ENCODE peak calls at places on chromosomes 16 and 17, in six cellular contexts. A, E, I, B, M and C are unnamed samples.

GRCh38 chr17:41116292-41116691 is 1.9 kb downstream of the KRTAP4-11 start:
- DNase-seq in E (no peak), M (no peak), A (no peak), B (no peak), I (no peak), C (no peak)

GRCh38 chr16:84313921-84314320 is 19.2 kb downstream of the WFDC1 start:
- DNase-seq in E (no peak), B (no peak), I (no peak), M (no peak), A (no peak), C (no peak)

GRCh38 chr16:13999895-14000425 is 71.2 kb upstream of the MRTFB start:
- DNase-seq in B (no peak), M (no peak), I (peak), E (no peak), A (no peak), C (no peak)

GRCh38 chr16:88686439-88687253 is at the start of gene SNAI3:
- DNase-seq in B (peak), A (peak), E (peak), M (no peak), I (peak), C (peak)

GRCh38 chr16:85286970-85287814 is 174.9 kb upstream of the CIBAR2 start:
- DNase-seq in I (peak), M (no peak), B (no peak), E (no peak), A (no peak), C (no peak)

GRCh38 chr17:63698886-63699637 is 863 bp downstream of the LIMD2 start:
- DNase-seq in E (peak), B (no peak), M (peak), I (no peak), A (peak), C (peak)

GRCh38 chr16:69610356-69610755 is 44.6 kb downstream of the NFAT5 start:
- DNase-seq in B (no peak), E (no peak), A (no peak), I (no peak), M (no peak), C (no peak)

GRCh38 chr17:39229274-39229913 is 3.6 kb upstream of the STAC2 start:
- DNase-seq in E (no peak), B (no peak), I (no peak), M (no peak), A (no peak), C (no peak)

GRCh38 chr17:5705081-5705875 is 121.0 kb upstream of the NLRP1 start:
- DNase-seq in E (no peak), B (no peak), A (peak), M (no peak), I (peak), C (no peak)

GRCh38 chr17:29172589-29172988 is 7.6 kb downstream of the MYO18A start:
- DNase-seq in B (no peak), E (no peak), A (no peak), M (no peak), I (peak), C (no peak)

GRCh38 chr17:7548585-7549400 is at the start of gene TNFSF12:
- DNase-seq in B (no peak), M (no peak), I (peak), A (peak), E (no peak), C (no peak)

GRCh38 chr17:74924250-74924948 is at the start of gene OTOP2:
- DNase-seq in E (no peak), B (no peak), I (no peak), A (peak), M (no peak), C (no peak)

GRCh38 chr17:73956169-73956568 is 247.3 kb upstream of the RPL38 start:
- DNase-seq in M (no peak), E (no peak), A (no peak), I (no peak), B (no peak), C (no peak)

GRCh38 chr16:74760007-74760767 is 14.4 kb downstream of the FA2H start:
- DNase-seq in M (no peak), B (no peak), E (no peak), I (no peak), A (no peak), C (no peak)

GRCh38 chr16:2968738-2969544 is at the start of gene PAQR4:
- DNase-seq in M (peak), B (peak), E (peak), I (peak), A (peak), C (peak)

GRCh38 chr16:86432691-86433090 is 77.6 kb upstream of the FOXF1 start:
- DNase-seq in B (no peak), M (no peak), I (no peak), E (no peak), A (no peak), C (no peak)

GRCh38 chr16:88888057-88888777 is 21.8 kb upstream of the PABPN1L start:
- DNase-seq in I (no peak), B (no peak), A (no peak), M (peak), E (no peak), C (no peak)

GRCh38 chr16:50025544-50025931 is 513 bp downstream of the CNEP1R1 start:
- DNase-seq in I (peak), M (no peak), A (no peak), B (no peak), E (peak), C (no peak)

GRCh38 chr17:51590071-51590470 is 329.7 kb downstream of the UTP18 start:
- DNase-seq in I (no peak), E (no peak), A (no peak), M (no peak), B (no peak), C (no peak)

GRCh38 chr16:29881050-29881449 is 18.0 kb upstream of the CDIPT start:
- DNase-seq in E (peak), M (no peak), I (no peak), B (no peak), A (no peak), C (no peak)

GRCh38 chr16:70749006-70749678 is 51.8 kb downstream of the VAC14 start:
- DNase-seq in A (no peak), M (no peak), E (no peak), I (no peak), B (no peak), C (no peak)

GRCh38 chr16:557463-558297 is 2.5 kb upstream of the PRR35 start:
- DNase-seq in A (no peak), M (no peak), B (no peak), E (no peak), I (no peak), C (no peak)

GRCh38 chr16:556479-557173 is 3.6 kb upstream of the PRR35 start:
- DNase-seq in B (no peak), E (no peak), I (no peak), M (no peak), A (no peak), C (no peak)

GRCh38 chr16:554297-554621 is 5.9 kb upstream of the PRR35 start:
- DNase-seq in M (no peak), E (peak), I (no peak), B (no peak), A (no peak), C (no peak)

GRCh38 chr16:554640-555413 is 5.4 kb upstream of the PRR35 start:
- DNase-seq in A (no peak), M (no peak), I (no peak), E (no peak), B (no peak), C (no peak)

GRCh38 chr16:555528-556478 is 4.4 kb upstream of the PRR35 start:
- DNase-seq in M (no peak), E (no peak), A (no peak), B (no peak), I (no peak), C (no peak)
- TF ChIP-seq ATF3 in M (no peak), E (no peak), A (no peak), B (no peak), I (no peak), C (no peak)

GRCh38 chr17:66214893-66215528 is 14.2 kb downstream of the APOH start:
- DNase-seq in M (no peak), B (no peak), I (no peak), E (no peak), A (no peak), C (no peak)
- TF ChIP-seq MAX in M (no peak), B (no peak), I (no peak), E (no peak), A (no peak), C (no peak)

GRCh38 chr17:66746736-66747135 is 88.2 kb upstream of the CACNG5 start:
- DNase-seq in E (no peak), A (no peak), M (no peak), B (no peak), I (no peak), C (no peak)

GRCh38 chr17:66749217-66749832 is 85.6 kb upstream of the CACNG5 start:
- DNase-seq in B (no peak), I (no peak), E (no peak), M (no peak), A (no peak), C (no peak)

GRCh38 chr17:66748578-66748977 is 86.3 kb upstream of the CACNG5 start:
- DNase-seq in B (no peak), A (no peak), M (no peak), E (no peak), I (no peak), C (no peak)

GRCh38 chr17:66750756-66751543 is 84.0 kb upstream of the CACNG5 start:
- DNase-seq in M (no peak), A (no peak), E (no peak), B (no peak), I (no peak), C (no peak)

GRCh38 chr17:66747561-66748275 is 87.2 kb upstream of the CACNG5 start:
- DNase-seq in B (no peak), A (no peak), I (no peak), M (no peak), E (no peak), C (no peak)
- TF ChIP-seq ATF3 in B (no peak), A (no peak), I (no peak), M (no peak), E (no peak), C (no peak)

GRCh38 chr16:78638371-78638770 is 538.9 kb downstream of the WWOX start:
- DNase-seq in I (no peak), E (no peak), A (no peak), B (no peak), M (no peak), C (no peak)

GRCh38 chr16:78642621-78643285 is 543.3 kb downstream of the WWOX start:
- DNase-seq in A (no peak), M (no peak), B (no peak), E (no peak), I (no peak), C (no peak)

GRCh38 chr16:78640886-78641285 is 541.4 kb downstream of the WWOX start:
- DNase-seq in M (no peak), A (no peak), B (no peak), E (no peak), I (no peak), C (no peak)

GRCh38 chr16:78641463-78641862 is 542.0 kb downstream of the WWOX start:
- DNase-seq in A (no peak), M (no peak), I (no peak), B (no peak), E (no peak), C (no peak)

DNA sequence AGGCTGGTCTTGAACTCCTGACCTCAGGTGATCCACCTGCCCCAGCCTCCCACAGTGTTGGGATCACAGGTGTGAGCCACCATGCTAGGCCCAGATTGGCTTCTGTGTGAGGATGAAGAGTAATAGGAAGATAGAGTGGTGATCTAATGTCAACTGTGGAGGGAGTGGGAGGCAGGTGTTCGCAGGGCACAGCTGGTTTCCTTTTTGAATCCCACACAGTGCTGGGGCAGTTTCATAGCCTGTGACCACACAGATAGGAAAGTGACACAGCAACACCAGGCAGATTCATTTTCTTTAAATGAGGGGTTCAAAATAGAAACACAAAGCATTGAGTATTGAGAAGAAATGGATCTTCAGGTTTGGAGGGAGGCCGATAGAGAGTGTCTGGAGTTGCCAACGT is 540.3 kb downstream of the WWOX start:
- DNase-seq in A (no peak), M (no peak), I (no peak), B (no peak), E (no peak), C (no peak)
- TF ChIP-seq MAX in A (no peak), M (no peak), I (no peak), B (no peak), E (no peak), C (no peak)

GRCh38 chr17:49835472-49835871 is 12.4 kb downstream of the TAC4 start:
- DNase-seq in E (no peak), M (no peak), A (no peak), I (no peak), B (no peak), C (no peak)

GRCh38 chr17:49829026-49829425 is 18.8 kb downstream of the TAC4 start:
- DNase-seq in I (no peak), B (no peak), M (no peak), A (no peak), E (no peak), C (no peak)

GRCh38 chr17:49832840-49833599 is 14.8 kb downstream of the TAC4 start:
- DNase-seq in E (no peak), M (no peak), A (no peak), I (no peak), B (no peak), C (no peak)

GRCh38 chr17:49834118-49834743 is 13.6 kb downstream of the TAC4 start:
- DNase-seq in B (no peak), M (no peak), A (no peak), E (no peak), I (no peak), C (no peak)

DNA sequence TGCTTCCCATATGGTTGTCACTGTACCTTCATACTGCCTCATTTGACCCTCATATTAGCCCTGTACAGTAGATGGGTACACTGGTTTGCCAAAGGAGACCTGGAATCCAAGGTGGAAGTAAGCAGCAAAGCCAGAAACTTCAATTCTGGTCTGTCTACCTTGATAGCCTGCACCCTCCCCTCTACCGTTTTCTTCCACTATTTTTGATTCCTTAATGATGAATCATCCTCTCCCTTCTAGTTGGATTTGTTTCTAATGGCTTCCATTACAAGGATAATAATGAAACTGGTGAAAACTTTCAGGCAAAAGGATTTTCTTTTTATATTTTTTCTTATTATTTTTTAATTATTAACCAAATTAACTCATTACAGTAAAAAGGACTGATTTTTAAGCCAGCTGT is 17.3 kb downstream of the TAC4 start:
- DNase-seq in A (no peak), M (no peak), B (no peak), E (no peak), I (no peak), C (no peak)
- TF ChIP-seq ATF3 in A (no peak), M (no peak), B (no peak), E (no peak), I (no peak), C (no peak)

DNA sequence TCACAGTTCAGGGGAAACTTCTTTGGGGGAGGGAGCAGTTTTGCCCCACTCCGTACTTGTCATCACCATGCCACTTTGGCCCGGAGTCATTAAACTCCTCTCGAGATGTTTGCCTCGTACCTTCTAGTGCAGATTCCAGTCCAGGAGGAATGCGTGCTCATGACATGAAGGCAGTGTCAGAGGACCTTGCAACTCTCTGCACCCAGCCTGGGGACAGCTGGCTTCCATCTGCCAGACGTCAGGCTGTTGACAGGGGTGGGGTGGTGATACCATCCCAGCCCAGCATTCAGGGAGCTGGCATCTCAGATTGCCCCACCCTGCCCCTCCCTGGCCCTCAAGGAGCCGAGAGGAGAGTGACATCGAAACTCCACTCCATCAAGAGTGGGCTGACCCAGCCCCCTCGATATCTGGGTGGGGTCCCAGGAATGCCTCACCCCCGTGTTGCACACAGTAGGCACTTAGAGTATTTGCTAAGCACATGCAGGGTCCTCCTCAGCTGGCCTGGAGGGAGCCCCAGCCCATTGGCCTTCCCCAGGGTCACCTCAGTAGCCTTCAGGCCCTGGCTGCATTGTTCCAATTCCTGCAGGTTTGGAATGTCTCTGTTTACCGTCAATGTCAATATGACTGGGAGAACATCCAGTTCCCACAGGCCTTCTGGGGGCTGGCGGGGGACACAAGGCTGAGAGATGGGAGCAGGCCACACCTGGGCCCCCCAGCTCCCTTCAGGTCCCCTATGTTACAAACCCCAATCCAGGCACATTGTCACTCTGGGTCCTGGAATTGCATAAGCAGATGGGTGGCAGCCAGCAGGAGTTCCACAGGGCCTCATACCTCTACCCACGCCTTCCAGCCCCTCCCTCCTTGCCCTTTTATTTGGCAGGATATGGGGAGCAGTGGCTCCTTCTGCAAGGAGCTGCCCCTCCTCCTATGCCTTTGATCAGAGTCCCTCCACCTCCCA is 21.3 kb upstream of the EMP2 start:
- DNase-seq in I (no peak), A (no peak), B (no peak), E (peak), M (no peak), C (no peak)
- TF ChIP-seq MAX in I (no peak), A (no peak), B (no peak), E (no peak), M (no peak), C (no peak)